ENCODE peak calls at places on chromosome 14, in four cellular contexts. U, M, G and I are unnamed samples. For H3K4me1, the result is how much of the 10 kb centered on the place peaks cover.

GRCh38 chr14:65469903-65470302 is 57.4 kb downstream of the FUT8 start:
- DNase-seq in U (no peak), G (no peak), M (no peak), I (no peak)

GRCh38 chr14:21940887-21941855 is 267.6 kb upstream of the OR4E1 start:
- DNase-seq in U (no peak), M (no peak), G (peak), I (no peak)

GRCh38 chr14:28305938-28306337 is 460.6 kb upstream of the FOXG1 start:
- DNase-seq in M (no peak), U (no peak), G (no peak), I (no peak)

GRCh38 chr14:63046339-63047268 is 1.3 kb upstream of the KCNH5 start:
- DNase-seq in M (no peak), G (no peak), U (no peak), I (no peak)

GRCh38 chr14:86541969-86542368 is 1012.0 kb downstream of the FLRT2 start:
- DNase-seq in G (no peak), M (no peak), U (no peak), I (no peak)

GRCh38 chr14:48973136-48973535 is 613.0 kb downstream of the RPS29 start:
- DNase-seq in U (no peak), M (no peak), G (no peak), I (no peak)

GRCh38 chr14:53338192-53338591 is 185.1 kb upstream of the DDHD1 start:
- DNase-seq in G (no peak), U (no peak), M (no peak), I (no peak)

GRCh38 chr14:57847096-57847495 is 18.8 kb downstream of the SLC35F4 start:
- DNase-seq in M (no peak), G (no peak), U (no peak), I (no peak)

GRCh38 chr14:70942342-70942706 is 35.1 kb downstream of the PCNX1 start:
- DNase-seq in U (no peak), G (no peak), M (no peak), I (no peak)

GRCh38 chr14:57029620-57030253 is 219.5 kb upstream of the OTX2 start:
- DNase-seq in M (no peak), G (no peak), U (no peak), I (no peak)

GRCh38 chr14:93984987-93985410 is 8.6 kb upstream of the ASB2 start:
- DNase-seq in G (peak), U (no peak), M (no peak), I (no peak)

GRCh38 chr14:60753264-60754126 is 18.9 kb downstream of the MNAT1 start:
- DNase-seq in G (no peak), U (no peak), M (no peak), I (no peak)

GRCh38 chr14:91654836-91655235 is 77.0 kb downstream of the CATSPERB start:
- DNase-seq in M (no peak), G (no peak), U (no peak), I (peak)

GRCh38 chr14:68345738-68346137 is 447.1 kb downstream of the ZFP36L1 start:
- DNase-seq in G (no peak), U (no peak), M (no peak), I (no peak)

GRCh38 chr14:68346540-68347232 is 446.2 kb downstream of the ZFP36L1 start:
- DNase-seq in U (no peak), M (no peak), G (no peak), I (no peak)

GRCh38 chr14:68355415-68355814 is 437.5 kb downstream of the ZFP36L1 start:
- DNase-seq in M (no peak), G (no peak), U (no peak), I (no peak)

GRCh38 chr14:68349900-68350323 is 443.0 kb downstream of the ZFP36L1 start:
- DNase-seq in U (no peak), G (no peak), M (peak), I (no peak)
- TF ChIP-seq POLR2AphosphoS5 in U (no peak), G (no peak), M (no peak), I (peak)

DNA sequence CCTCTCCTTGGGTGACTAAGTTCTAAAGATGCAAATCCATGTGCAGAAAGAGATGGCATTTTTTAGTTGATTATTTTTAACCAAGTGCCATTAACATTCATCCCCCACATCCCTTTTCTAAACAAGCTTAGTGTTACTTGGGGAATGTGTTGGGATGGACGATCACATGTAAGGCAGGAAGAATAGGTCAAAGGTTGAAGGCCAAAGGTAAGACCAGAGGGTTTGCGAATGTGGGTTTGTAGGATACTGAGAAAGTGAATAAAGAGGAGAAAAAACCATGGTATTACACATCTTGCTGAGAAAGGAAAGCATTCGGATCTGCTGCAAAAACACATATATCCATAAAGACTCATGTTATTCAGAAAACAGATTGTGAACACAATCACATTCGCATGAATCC is 111.6 kb downstream of the GCH1 start:
- DNase-seq in M (no peak), U (no peak), G (no peak), I (no peak)
- H3K4me1 ChIP-seq in M (under half), U (under half), G (under half), I (under half)

GRCh38 chr14:99080306-99080705 is 191.7 kb downstream of the BCL11B start:
- DNase-seq in U (peak), G (no peak), M (no peak), I (no peak)
- TF ChIP-seq CTCF in U (no peak), G (no peak), M (no peak), I (no peak)

GRCh38 chr14:27184371-27184901 is 586.6 kb upstream of the NOVA1 start:
- DNase-seq in U (no peak), G (no peak), M (no peak), I (no peak)

GRCh38 chr14:27186048-27186447 is 588.2 kb upstream of the NOVA1 start:
- DNase-seq in G (no peak), M (no peak), U (no peak), I (no peak)

DNA sequence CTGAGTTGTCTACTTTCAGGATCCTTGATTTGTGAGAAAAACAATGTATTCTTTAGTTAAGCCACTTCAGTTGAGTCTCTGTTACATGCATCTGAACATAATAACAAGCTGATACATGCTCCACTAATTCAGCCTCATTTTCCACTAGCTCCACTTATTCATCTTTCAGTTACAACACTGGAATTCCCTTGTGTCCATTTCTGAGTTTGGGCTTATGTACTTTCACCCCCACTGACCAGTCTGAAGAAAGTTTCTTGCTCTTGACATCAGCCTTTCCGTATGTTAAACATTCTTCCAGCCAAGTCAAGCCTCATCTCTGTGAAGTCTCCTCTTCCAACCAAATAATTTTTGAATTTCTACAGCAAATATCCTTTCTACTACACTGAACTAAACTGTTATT is 592.5 kb upstream of the NOVA1 start:
- DNase-seq in M (no peak), G (no peak), U (no peak), I (no peak)
- TF ChIP-seq POLR2AphosphoS5 in M (no peak), G (no peak), U (no peak), I (no peak)

DNA sequence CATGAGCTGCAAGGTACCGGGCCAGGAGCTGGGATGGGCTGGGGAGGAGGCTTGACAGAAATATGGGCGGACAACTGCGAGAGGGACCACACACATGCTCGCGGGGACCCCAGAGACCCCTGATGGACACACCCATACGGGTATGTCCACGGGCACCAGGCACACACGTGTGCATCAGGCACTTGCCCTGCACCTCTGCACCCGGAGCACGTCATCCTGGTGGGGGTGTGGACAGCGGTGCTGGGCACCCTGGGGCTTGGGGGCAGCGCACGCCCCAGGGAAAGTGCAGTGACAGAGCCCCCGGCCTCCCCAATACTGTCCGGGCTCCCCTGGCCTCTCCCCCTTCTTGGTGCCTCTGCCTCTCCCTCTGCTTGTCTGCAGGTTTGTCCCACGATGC is 1.7 kb upstream of the CRIP1 start:
- DNase-seq in M (no peak), G (no peak), U (no peak), I (no peak)
- H3K4me1 ChIP-seq in M (half or more), G (under half), U (half or more), I (under half)

GRCh38 chr14:39419272-39419671 is 13.0 kb downstream of the FBXO33 start:
- DNase-seq in U (no peak), M (no peak), G (no peak), I (no peak)

GRCh38 chr14:39422243-39422642 is 10.0 kb downstream of the FBXO33 start:
- DNase-seq in G (no peak), U (no peak), M (no peak), I (no peak)

GRCh38 chr14:39416072-39416471 is 16.2 kb downstream of the FBXO33 start:
- DNase-seq in M (no peak), G (no peak), U (no peak), I (no peak)

GRCh38 chr14:39417014-39417413 is 15.2 kb downstream of the FBXO33 start:
- DNase-seq in M (no peak), U (no peak), G (peak), I (no peak)
- TF ChIP-seq CTCF in M (no peak), U (no peak), G (peak), I (no peak)

GRCh38 chr14:101475468-101476257 is 85.6 kb upstream of the DIO3 start:
- DNase-seq in U (peak), M (peak), G (no peak), I (no peak)
- TF ChIP-seq POLR2AphosphoS5 in U (no peak), M (no peak), G (no peak), I (peak)

GRCh38 chr14:105733081-105734065 is 207.0 kb downstream of the TMEM121 start:
- DNase-seq in G (no peak), U (peak), M (no peak), I (no peak)
- H3K4me1 ChIP-seq in G (under half), U (under half), M (under half), I (under half)

GRCh38 chr14:54493293-54493692 is 4.5 kb upstream of the GMFB start:
- DNase-seq in G (no peak), M (no peak), U (no peak), I (no peak)
- TF ChIP-seq CTCF in G (peak), M (no peak), U (no peak), I (no peak)

DNA sequence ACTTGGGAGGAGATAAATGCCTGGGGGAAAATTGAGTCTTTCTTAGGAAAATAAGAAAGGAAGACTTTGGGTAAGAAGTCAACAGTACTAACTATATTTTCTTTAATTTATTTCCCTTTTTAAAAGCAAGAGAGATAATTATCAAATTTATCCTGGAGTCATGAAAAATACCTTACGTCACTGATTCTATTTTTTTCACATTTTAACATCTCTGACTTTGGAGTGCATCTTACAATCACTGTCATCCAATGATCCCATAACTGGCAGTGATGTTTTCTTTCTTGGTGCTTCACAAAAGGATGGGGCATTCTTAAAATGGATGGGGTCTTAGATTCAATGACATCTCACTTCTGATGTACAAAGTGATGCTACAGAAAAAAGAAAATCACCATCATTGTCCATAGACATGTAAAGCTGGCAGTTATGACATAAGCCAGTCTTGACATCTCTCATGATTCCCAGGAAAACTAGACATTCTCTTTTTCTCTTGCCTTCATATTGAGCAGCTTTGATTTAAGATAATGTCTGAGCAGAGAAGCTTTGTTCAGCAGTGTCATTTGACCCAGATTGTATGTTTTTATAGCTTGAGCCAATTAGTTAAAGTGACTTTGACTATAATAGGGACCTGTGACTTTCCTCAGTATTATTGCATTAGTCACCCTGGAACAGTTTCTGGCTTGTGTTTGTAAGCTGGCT is 236.2 kb downstream of the EGLN3 start:
- DNase-seq in G (no peak), M (no peak), U (no peak), I (no peak)
- TF ChIP-seq POLR2AphosphoS5 in G (no peak), M (no peak), U (no peak), I (peak)